ENCODE peak calls at places on chromosomes 11 and 22, in five cellular contexts. Q is astrocyte of the cerebellum, A is A549, Y is psoas muscle, O is kidney epithelial cell. D is an unnamed sample.
A peak's percentile ranks its signal among the peaks of the same experiment; 100 is the strongest.

GRCh38 chr11:70517996-70518907 is 119.9 kb downstream of the CTTN start:
- DNase-seq in Q (no peak), O (peak; percentile 50), A (no peak), Y (peak; percentile 12), D (peak; percentile 52)

GRCh38 chr11:118895093-118896039 is 11.7 kb downstream of the CXCR5 start:
- DNase-seq in A (no peak), Q (no peak), Y (peak; percentile 56), O (no peak), D (no peak)

GRCh38 chr11:4610258-4610935 is 2.4 kb upstream of the TRIM68 start:
- DNase-seq in Q (no peak), O (no peak), A (no peak), Y (no peak), D (no peak)

GRCh38 chr22:25451480-25452114 is 112.9 kb upstream of the GRK3 start:
- DNase-seq in Q (no peak), O (no peak), A (no peak), Y (no peak), D (no peak)

GRCh38 chr11:30295178-30295885 is 27.6 kb upstream of the ARL14EP start:
- DNase-seq in A (no peak), Q (no peak), O (no peak), Y (no peak), D (no peak)

GRCh38 chr22:46373838-46374662 is 38.5 kb downstream of the TRMU start:
- DNase-seq in A (no peak), O (no peak), Q (peak; percentile 28), Y (no peak), D (no peak)

GRCh38 chr11:20131744-20132666 is 28.3 kb downstream of the DBX1 start:
- DNase-seq in Y (peak; percentile 60), Q (no peak), O (no peak), A (peak; percentile 74), D (no peak)

GRCh38 chr11:126355926-126356897 is 726 bp downstream of the ST3GAL4 start:
- DNase-seq in A (no peak), Q (no peak), Y (peak; percentile 68), O (no peak), D (no peak)

GRCh38 chr22:45966892-45967365 is 10.0 kb downstream of the WNT7B start:
- DNase-seq in Q (no peak), Y (no peak), A (no peak), O (no peak), D (no peak)

GRCh38 chr11:45333023-45333422 is 46.9 kb upstream of the SYT13 start:
- DNase-seq in Q (no peak), Y (no peak), A (no peak), O (no peak), D (no peak)

GRCh38 chr11:119316729-119317591 is at the start of gene MCAM:
- DNase-seq in Y (no peak), A (no peak), Q (no peak), O (no peak), D (no peak)

GRCh38 chr22:37806409-37807338 is 1.1 kb upstream of the GCAT start:
- DNase-seq in O (no peak), A (no peak), Y (no peak), Q (peak; percentile 47), D (no peak)

GRCh38 chr11:72860010-72860409 is 45.8 kb downstream of the ATG16L2 start:
- DNase-seq in Q (no peak), A (no peak), Y (no peak), O (no peak), D (no peak)

GRCh38 chr11:131408011-131408640 is 37.7 kb downstream of the NTM start:
- DNase-seq in O (no peak), A (peak; percentile 7), Y (no peak), Q (no peak), D (peak; percentile 11)

GRCh38 chr22:39216143-39216490 is 28.7 kb downstream of the PDGFB start:
- DNase-seq in A (no peak), Q (no peak), Y (no peak), O (no peak), D (no peak)

GRCh38 chr11:83827940-83828554 is 541.9 kb upstream of the CCDC90B start:
- DNase-seq in Y (no peak), O (no peak), Q (peak; percentile 32), A (peak; percentile 15), D (no peak)

GRCh38 chr22:43404673-43405385 is 7.0 kb upstream of the MPPED1 start:
- DNase-seq in O (no peak), Y (peak; percentile 32), Q (no peak), A (no peak), D (no peak)

GRCh38 chr11:26741036-26741435 is 19.2 kb upstream of the SLC5A12 start:
- DNase-seq in Q (no peak), O (no peak), A (no peak), Y (no peak), D (peak; percentile 39)

GRCh38 chr11:65136515-65137096 is 2.3 kb upstream of the SYVN1 start:
- DNase-seq in A (no peak), Q (no peak), O (no peak), Y (no peak), D (no peak)

GRCh38 chr11:44680982-44681597 is 45.7 kb upstream of the TSPAN18 start:
- DNase-seq in Q (no peak), O (no peak), A (no peak), Y (no peak), D (no peak)

GRCh38 chr22:39808087-39808486 is 85.5 kb downstream of the ENTHD1 start:
- DNase-seq in Q (no peak), A (peak; percentile 5), O (no peak), Y (no peak), D (no peak)

GRCh38 chr11:119366690-119367620 is 14.5 kb downstream of the USP2 start:
- DNase-seq in A (no peak), Q (no peak), O (no peak), Y (no peak), D (no peak)

GRCh38 chr11:16776716-16777115 is 38.3 kb downstream of the C11orf58 start:
- DNase-seq in O (no peak), Y (no peak), Q (peak; percentile 98), A (no peak), D (no peak)

GRCh38 chr11:12810497-12810896 is 136.3 kb downstream of the TEAD1 start:
- DNase-seq in Q (peak; percentile 81), A (no peak), O (no peak), Y (no peak), D (no peak)

GRCh38 chr11:45110562-45110961 is 35.9 kb upstream of the PRDM11 start:
- DNase-seq in A (peak; percentile 70), O (no peak), Q (peak; percentile 74), Y (peak; percentile 45), D (peak; percentile 34)

GRCh38 chr11:1202776-1203504 is 19.9 kb upstream of the MUC5B start:
- DNase-seq in Q (no peak), Y (peak; percentile 76), O (no peak), A (peak; percentile 89), D (no peak)

GRCh38 chr22:46076651-46077339 is 73.5 kb upstream of the PPARA start:
- DNase-seq in O (no peak), A (no peak), Y (peak; percentile 74), Q (no peak), D (peak; percentile 61)

GRCh38 chr22:27223317-27224177 is 566.2 kb downstream of the MIAT start:
- DNase-seq in Y (no peak), O (peak; percentile 69), Q (peak; percentile 81), A (no peak), D (peak; percentile 89)

GRCh38 chr22:20117656-20118571 is 888 bp upstream of the TRMT2A start:
- DNase-seq in O (no peak), Y (peak; percentile 63), Q (no peak), A (no peak), D (no peak)

GRCh38 chr22:47129902-47130301 is 367.5 kb downstream of the TBC1D22A start:
- DNase-seq in Y (no peak), A (no peak), O (no peak), Q (no peak), D (no peak)

GRCh38 chr11:85844439-85845051 is 10.6 kb upstream of the CCDC83 start:
- DNase-seq in Q (no peak), Y (no peak), A (peak; percentile 87), O (peak; percentile 93), D (no peak)

GRCh38 chr11:69918938-69919650 is 99.9 kb upstream of the FGF3 start:
- DNase-seq in A (peak; percentile 65), O (no peak), Q (peak; percentile 23), Y (peak; percentile 88), D (no peak)

GRCh38 chr22:44089717-44090570 is 65.8 kb downstream of the PARVB start:
- DNase-seq in O (no peak), A (no peak), Y (peak; percentile 49), Q (no peak), D (no peak)

GRCh38 chr22:23690713-23691112 is at the start of gene RGL4:
- DNase-seq in Q (no peak), O (no peak), Y (no peak), A (no peak), D (no peak)

GRCh38 chr11:76224461-76225121 is 18.3 kb upstream of the WNT11 start:
- DNase-seq in O (no peak), Y (peak; percentile 44), A (no peak), Q (no peak), D (no peak)

GRCh38 chr22:28658448-28658847 is 21.2 kb downstream of the TTC28 start:
- DNase-seq in A (no peak), Y (no peak), O (no peak), Q (no peak), D (no peak)
- TF ChIP-seq CTCF in A (no peak), Y (no peak), O (no peak), Q (no peak), D (no peak)

DNA sequence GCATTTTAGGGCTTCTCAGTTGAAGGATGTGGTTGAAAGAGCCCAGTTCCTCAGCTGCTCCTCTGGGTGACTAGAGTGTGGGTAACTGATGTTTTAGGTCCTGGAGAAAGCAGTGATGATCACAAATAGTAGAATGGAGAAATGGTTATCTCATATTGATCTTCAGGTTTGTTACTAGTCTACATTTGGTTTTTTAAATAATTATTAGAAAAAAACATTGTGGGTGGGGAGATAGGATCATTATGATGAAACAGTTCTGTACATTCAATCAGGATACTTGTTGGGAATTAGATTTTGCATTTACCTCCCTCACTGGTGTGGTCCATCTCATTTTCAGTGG is 24.9 kb downstream of the SREBF2 start:
- DNase-seq in Q (no peak), A (no peak), O (no peak), Y (no peak), D (no peak)
- TF ChIP-seq CTCF in Q (no peak), A (no peak), O (no peak), Y (no peak), D (no peak)

DNA sequence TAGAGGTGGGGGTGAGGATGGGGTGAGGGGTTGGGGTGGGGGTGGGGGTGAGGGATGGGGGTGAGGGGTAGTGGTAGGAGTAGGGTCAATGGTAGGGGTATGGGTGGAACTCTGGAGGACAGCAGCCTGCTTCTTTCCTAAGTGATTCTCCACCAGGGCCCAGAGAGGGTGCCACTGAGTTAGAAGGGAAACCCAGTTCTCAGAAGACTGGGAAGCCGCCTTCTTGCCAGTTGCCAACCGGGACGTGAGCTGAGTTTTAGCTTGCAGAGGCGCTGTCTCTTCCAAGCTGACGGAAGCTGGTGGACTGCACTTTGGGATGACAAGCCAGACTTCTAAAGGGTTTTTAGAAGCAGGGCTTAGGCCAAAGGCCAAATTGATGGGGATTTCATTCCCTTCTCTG is 104.4 kb downstream of the NAT10 start:
- DNase-seq in O (no peak), A (no peak), Q (no peak), Y (no peak), D (no peak)
- TF ChIP-seq CTCF in O (no peak), A (no peak), Q (no peak), Y (no peak), D (no peak)

GRCh38 chr11:64007629-64008282 is 21.5 kb downstream of the OTUB1 start:
- DNase-seq in Q (no peak), A (peak; percentile 86), Y (peak; percentile 92), O (no peak), D (no peak)
- TF ChIP-seq CTCF in Q (peak; percentile 32), A (no peak), Y (peak; percentile 27), O (peak; percentile 12), D (peak; percentile 13)